ENCODE peak calls at places on chromosomes 5 and 9, in five cellular contexts. H, F, P, M and B are unnamed samples.

GRCh38 chr5:151002681-151003502 is 17.5 kb upstream of the GPX3 start:
- DNase-seq in H (no peak), F (no peak), M (no peak), P (no peak), B (no peak)

GRCh38 chr5:158421329-158421728 is 562.4 kb upstream of the CLINT1 start:
- DNase-seq in H (no peak), F (no peak), P (no peak), M (no peak), B (no peak)

GRCh38 chr9:128412120-128412790 is 8.4 kb upstream of the CERCAM start:
- DNase-seq in P (peak; percentile 87), H (peak; percentile 52), M (peak; percentile 55), F (peak; percentile 58), B (peak; percentile 31)

GRCh38 chr5:103260951-103261350 is 2.4 kb downstream of the MACIR start:
- DNase-seq in F (no peak), H (no peak), M (no peak), P (no peak), B (no peak)

GRCh38 chr5:54804521-54804920 is 180.9 kb downstream of the ESM1 start:
- DNase-seq in H (no peak), F (no peak), P (no peak), M (no peak), B (no peak)

GRCh38 chr5:72695659-72696058 is 120.8 kb upstream of the TNPO1 start:
- DNase-seq in F (no peak), H (no peak), M (no peak), P (no peak), B (no peak)

GRCh38 chr9:25226901-25227686 is 451.1 kb downstream of the TUSC1 start:
- DNase-seq in H (no peak), P (no peak), M (no peak), F (no peak), B (no peak)

GRCh38 chr5:167305591-167306213 is 985.7 kb upstream of the WWC1 start:
- DNase-seq in H (no peak), F (no peak), M (no peak), P (no peak), B (no peak)

GRCh38 chr5:158877124-158877581 is 222.6 kb downstream of the EBF1 start:
- DNase-seq in M (no peak), F (no peak), P (no peak), H (peak; percentile 16), B (no peak)

GRCh38 chr5:39892708-39893107 is 467.9 kb upstream of the DAB2 start:
- DNase-seq in H (no peak), F (no peak), P (no peak), M (no peak), B (no peak)

GRCh38 chr9:73441890-73442818 is 290.5 kb downstream of the ANXA1 start:
- DNase-seq in M (no peak), H (no peak), P (peak; percentile 23), F (no peak), B (no peak)

GRCh38 chr5:118195215-118195614 is 793.1 kb downstream of the DTWD2 start:
- DNase-seq in F (no peak), M (no peak), H (no peak), P (no peak), B (no peak)

GRCh38 chr5:125210241-125210947 is 464.0 kb upstream of the ZNF608 start:
- DNase-seq in P (no peak), F (no peak), M (no peak), H (no peak), B (peak; percentile 12)

GRCh38 chr5:172010278-172010677 is 3.8 kb upstream of the FBXW11 start:
- DNase-seq in H (peak; percentile 34), F (peak; percentile 10), P (no peak), M (no peak), B (no peak)

GRCh38 chr9:85740821-85741111 is 988 bp downstream of the AGTPBP1 start:
- DNase-seq in H (no peak), M (no peak), P (no peak), F (peak; percentile 10), B (peak; percentile 7)

GRCh38 chr5:61280766-61281427 is 51.2 kb upstream of the ZSWIM6 start:
- DNase-seq in H (no peak), M (no peak), F (no peak), P (no peak), B (no peak)

GRCh38 chr9:76176176-76176575 is 218.1 kb downstream of the RFK start:
- DNase-seq in H (no peak), M (no peak), P (no peak), F (no peak), B (no peak)

GRCh38 chr9:81665514-81665838 is 23.9 kb downstream of the TLE1 start:
- DNase-seq in M (no peak), F (no peak), H (no peak), P (no peak), B (no peak)

GRCh38 chr9:137494104-137494544 is 35.0 kb upstream of the NSMF start:
- DNase-seq in H (no peak), F (no peak), P (no peak), M (peak; percentile 51), B (no peak)

GRCh38 chr5:14464661-14465060 is 116.9 kb upstream of the OTULINL start:
- DNase-seq in H (no peak), F (no peak), P (no peak), M (no peak), B (no peak)

GRCh38 chr5:179171816-179172745 is 111.9 kb downstream of the ZNF354C start:
- DNase-seq in P (no peak), M (no peak), H (no peak), F (no peak), B (no peak)

GRCh38 chr5:74094096-74094778 is 468.2 kb downstream of the ARHGEF28 start:
- DNase-seq in F (no peak), H (no peak), M (no peak), P (no peak), B (no peak)
- TF ChIP-seq MAFK in F (no peak), H (no peak), M (no peak), P (no peak), B (no peak)

DNA sequence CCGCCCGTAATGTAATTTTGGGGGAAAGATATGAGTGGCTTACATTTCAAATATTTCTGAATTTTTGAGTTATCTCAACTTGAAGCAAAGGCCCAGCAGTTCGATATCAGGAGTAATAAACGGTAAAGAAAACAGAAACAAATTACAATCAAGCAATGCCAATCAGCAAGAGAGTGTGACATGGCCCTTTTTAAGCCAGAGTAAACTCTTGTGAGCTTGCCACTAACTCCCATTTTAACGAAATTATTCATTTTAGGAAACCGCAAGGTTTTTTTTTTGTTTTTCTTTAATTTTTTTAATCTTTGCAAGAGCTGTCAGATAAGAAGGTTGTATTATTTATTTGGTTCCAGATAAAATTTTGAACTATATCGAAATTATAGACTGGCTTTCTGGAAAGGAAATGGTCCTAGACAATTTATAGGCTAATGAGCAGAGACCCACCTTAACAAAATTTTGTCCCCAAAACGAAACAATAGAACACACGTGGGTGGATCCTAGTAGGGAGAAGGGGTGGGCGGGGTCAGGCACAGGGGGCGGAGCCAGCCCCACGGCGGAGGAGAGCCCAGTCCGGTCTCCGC is 17.4 kb upstream of the CDK7 start:
- DNase-seq in M (peak; percentile 98), F (no peak), P (no peak), H (no peak), B (no peak)
- TF ChIP-seq MAFK in M (no peak), F (no peak), P (no peak), H (no peak), B (no peak)

DNA sequence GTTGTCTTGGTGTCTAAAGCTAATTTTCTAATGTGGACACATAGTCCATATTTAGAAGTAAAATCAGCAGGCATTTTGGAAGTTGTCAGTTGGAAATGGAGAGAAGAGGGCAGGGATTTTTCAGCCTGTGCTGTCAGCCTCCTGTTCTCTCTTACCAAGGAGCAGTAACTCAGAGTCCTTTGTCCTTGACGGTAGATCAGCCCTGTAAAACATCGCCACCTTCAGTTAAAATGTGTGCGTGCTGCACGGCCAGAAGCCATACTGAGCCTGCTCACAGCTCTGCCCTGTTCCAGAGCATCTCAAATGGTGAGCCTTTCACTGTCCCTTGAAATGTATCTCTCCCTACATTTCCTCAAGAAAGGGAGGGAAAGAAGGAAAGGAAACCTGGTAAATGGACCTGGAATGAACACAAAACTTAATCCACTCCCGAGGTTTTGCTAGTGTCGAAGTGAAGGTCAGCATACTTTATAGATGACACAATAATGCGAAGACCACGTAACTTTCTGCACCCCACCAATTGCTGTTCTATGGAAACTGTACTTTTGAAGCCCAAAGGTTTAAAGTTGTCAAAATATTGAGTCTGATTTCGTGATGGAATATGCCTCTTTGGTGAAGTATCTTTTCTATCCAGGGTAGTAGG is 103.6 kb downstream of the SNCAIP start:
- DNase-seq in H (peak; percentile 51), F (peak; percentile 39), M (peak; percentile 8), P (peak; percentile 54), B (peak; percentile 80)
- TF ChIP-seq MAFK in H (no peak), F (no peak), M (no peak), P (no peak), B (no peak)

DNA sequence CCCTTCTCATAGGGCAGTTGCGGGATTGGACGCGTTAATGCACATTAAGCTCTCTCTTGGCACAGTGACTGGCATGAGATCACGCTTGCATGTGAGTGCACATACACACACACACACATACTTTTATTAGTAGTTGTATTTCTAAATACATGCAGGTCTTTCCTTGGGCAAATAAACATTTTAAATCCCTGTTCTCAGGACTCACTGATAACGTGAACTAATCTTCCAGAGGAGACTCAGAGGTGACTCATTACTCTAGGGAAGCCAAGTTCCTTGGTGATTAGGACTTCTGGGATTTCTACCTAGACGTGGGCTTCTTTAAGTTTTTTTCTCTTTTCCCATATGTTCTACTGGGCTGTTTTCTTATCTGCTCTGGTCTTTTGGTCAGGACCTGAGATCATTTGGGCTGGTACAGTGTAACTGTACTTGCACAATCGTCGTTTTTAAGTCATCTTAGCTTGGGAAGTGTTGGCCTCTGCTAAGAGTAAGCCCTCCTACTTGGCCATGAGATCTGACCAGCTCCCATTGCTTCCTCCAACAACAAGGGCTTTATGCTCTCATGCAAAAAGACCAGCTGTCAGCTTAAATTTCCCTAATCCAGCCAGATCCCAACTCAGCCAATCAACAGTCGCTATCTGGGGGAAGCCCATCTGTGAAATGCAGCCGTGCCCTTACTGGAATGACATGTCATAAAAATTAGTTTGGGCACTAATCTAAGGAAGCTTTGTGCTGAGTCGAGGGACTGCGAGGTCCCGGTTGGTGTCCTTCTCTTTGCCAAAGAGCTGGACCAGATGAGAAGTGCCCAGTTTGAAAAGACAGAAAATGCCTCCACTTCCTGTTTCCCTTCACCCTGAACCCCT is 176.4 kb upstream of the ANKRD55 start:
- DNase-seq in M (no peak), F (no peak), H (peak; percentile 46), P (no peak), B (peak; percentile 99)
- TF ChIP-seq MAFK in M (no peak), F (no peak), H (peak; percentile 13), P (no peak), B (peak; percentile 17)

DNA sequence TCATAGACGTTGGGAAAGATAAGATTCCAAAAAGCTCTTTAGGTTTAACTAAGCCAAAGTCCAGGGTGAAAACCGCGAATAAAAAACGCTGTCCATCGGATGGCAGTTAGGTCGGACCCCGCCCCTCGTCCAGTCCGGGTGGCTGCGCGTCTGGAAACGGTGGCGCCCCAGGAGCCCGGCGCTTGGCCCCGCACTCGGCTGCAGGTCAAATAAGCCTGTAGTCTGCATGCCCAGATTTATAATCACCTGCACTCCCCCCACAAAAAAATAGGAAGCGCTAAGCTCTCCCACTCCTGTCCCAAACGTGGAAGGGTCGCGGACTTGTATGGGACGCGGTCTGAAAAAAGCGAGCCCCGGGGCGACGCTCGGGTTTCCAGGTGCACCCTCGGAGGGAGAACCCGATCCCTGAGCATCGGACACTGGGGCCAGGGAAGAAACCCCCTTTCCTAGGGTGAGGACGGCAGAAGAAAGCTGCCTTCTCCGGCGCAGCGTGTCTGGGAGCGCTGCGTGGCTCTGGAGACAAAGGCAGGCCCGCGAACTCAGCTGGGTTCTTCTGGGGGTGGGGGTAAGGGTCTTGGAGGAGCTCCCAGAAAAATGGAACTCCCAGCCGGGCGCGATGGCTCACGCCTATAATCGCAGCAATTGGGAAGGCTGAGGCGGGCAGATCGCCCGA is 923 bp upstream of the ZBTB5 start:
- DNase-seq in F (peak; percentile 25), H (peak; percentile 93), P (peak; percentile 43), M (peak; percentile 75), B (no peak)
- TF ChIP-seq MAFK in F (no peak), H (no peak), P (no peak), M (no peak), B (no peak)

GRCh38 chr9:131119600-131119999 is 5.8 kb upstream of the NUP214 start:
- DNase-seq in F (no peak), H (no peak), M (peak; percentile 61), P (no peak), B (no peak)
- TF ChIP-seq MAFK in F (no peak), H (no peak), M (no peak), P (no peak), B (no peak)